ENCODE peak calls at places on chromosomes 11 and 22, in five cellular contexts. S is SK-N-SH, M is upper lobe of right lung, C is GM23248, U is IMR-90. H is an unnamed sample.

GRCh38 chr11:133927690-133928627 is 28.8 kb downstream of the IGSF9B start:
- DNase-seq in S (peak; percentile 94), M (peak; percentile 80), C (peak; percentile 84), U (peak; percentile 39), H (peak; percentile 64)

GRCh38 chr11:102007567-102008437 is 39.4 kb upstream of the CFAP300 start:
- DNase-seq in S (peak; percentile 39), M (no peak), C (peak; percentile 70), U (peak; percentile 66), H (no peak)

GRCh38 chr11:2207212-2207611 is 35.6 kb upstream of the TH start:
- DNase-seq in S (no peak), M (no peak), C (no peak), U (no peak), H (no peak)

GRCh38 chr22:41603873-41604332 is 14.3 kb upstream of the PMM1 start:
- DNase-seq in S (no peak), M (no peak), C (no peak), U (no peak), H (peak; percentile 81)

GRCh38 chr11:12192796-12193514 is 82.6 kb downstream of the MICAL2 start:
- DNase-seq in S (no peak), M (no peak), C (no peak), U (no peak), H (no peak)

GRCh38 chr11:65489706-65490310 is 9.0 kb upstream of the MALAT1 start:
- DNase-seq in S (no peak), M (peak; percentile 53), C (peak; percentile 70), U (no peak), H (no peak)

GRCh38 chr11:123139206-123139605 is 55.8 kb downstream of the CLMP start:
- DNase-seq in S (no peak), M (no peak), C (no peak), U (no peak), H (no peak)

GRCh38 chr11:35182317-35182939 is 43.5 kb downstream of the CD44 start:
- DNase-seq in S (no peak), M (no peak), C (peak; percentile 39), U (no peak), H (no peak)

GRCh38 chr11:116644948-116645305 is 127.9 kb downstream of the BUD13 start:
- DNase-seq in S (no peak), M (no peak), C (no peak), U (no peak), H (no peak)

GRCh38 chr11:31106963-31107576 is 262.5 kb downstream of the DCDC1 start:
- DNase-seq in S (peak; percentile 43), M (peak; percentile 57), C (peak; percentile 64), U (peak; percentile 7), H (no peak)

GRCh38 chr11:120499859-120500258 is 11.7 kb upstream of the GRIK4 start:
- DNase-seq in S (no peak), M (no peak), C (no peak), U (no peak), H (no peak)

GRCh38 chr22:49079743-49080500 is 747.8 kb downstream of the BRD1 start:
- DNase-seq in S (no peak), M (peak; percentile 39), C (no peak), U (no peak), H (no peak)

DNA sequence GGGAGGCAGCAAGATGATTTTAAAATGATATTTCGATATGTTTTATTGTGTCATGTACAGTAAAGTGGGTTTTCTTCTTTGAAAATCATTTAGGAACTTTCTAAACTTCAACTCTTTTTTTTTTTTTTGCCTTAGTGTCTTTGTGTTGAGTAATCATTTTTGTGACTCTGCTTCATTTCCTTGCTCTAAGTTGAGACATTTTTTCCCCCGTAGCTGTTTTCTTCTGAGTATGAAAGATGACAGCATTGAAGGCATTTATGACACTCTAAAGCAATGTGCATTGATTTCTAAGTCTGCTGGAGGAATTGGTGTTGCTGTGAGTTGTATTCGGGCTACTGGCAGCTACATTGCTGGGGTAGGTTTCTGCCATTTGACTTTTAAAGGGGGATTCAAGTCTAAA is 23.5 kb downstream of the RRM1 start:
- DNase-seq in S (no peak), M (no peak), C (peak; percentile 87), U (peak; percentile 63), H (no peak)
- H3K27ac ChIP-seq in S (peak overlapping the region; percentile 73), M (no peak overlapping the region), C (peak overlapping the region; percentile 81), U (no peak overlapping the region), H (no peak overlapping the region)

GRCh38 chr11:67276821-67277230 is 10.6 kb downstream of the GRK2 start:
- DNase-seq in S (no peak), M (peak; percentile 81), C (peak; percentile 84), U (peak; percentile 45), H (no peak)
- H3K4me3 ChIP-seq in S (no peak overlapping the region), M (peak overlapping the region; percentile 40), C (peak overlapping the region; percentile 75), U (no peak overlapping the region), H (peak overlapping the region; percentile 49)

GRCh38 chr22:19260804-19261203 is 30.7 kb downstream of the CLTCL1 start:
- DNase-seq in S (no peak), M (no peak), C (no peak), U (no peak), H (no peak)

GRCh38 chr22:19270873-19271272 is 20.6 kb downstream of the CLTCL1 start:
- DNase-seq in S (no peak), M (no peak), C (no peak), U (no peak), H (no peak)

GRCh38 chr22:19266547-19267086 is 24.9 kb downstream of the CLTCL1 start:
- DNase-seq in S (no peak), M (no peak), C (no peak), U (no peak), H (no peak)

GRCh38 chr22:19260194-19260593 is 31.3 kb downstream of the CLTCL1 start:
- DNase-seq in S (no peak), M (no peak), C (no peak), U (no peak), H (no peak)

DNA sequence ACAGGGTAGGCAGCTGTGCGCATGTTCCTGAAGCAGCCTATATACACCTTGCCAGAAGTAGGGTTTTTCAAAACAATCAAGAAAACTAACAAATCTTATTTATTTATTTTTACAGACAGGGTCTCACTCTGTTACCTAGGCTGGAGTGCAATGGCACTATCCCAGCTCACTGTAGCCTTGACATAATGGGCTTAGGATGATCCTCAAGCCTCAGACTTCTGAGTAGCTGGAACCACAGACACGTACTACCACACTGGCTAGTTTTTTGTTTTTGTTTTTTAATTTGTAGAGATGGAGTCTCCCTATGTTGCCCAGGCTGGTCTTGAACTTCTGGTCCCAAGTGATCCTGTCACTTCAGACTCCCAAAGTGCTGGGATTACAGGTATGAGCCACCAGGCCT is 25.7 kb downstream of the CLTCL1 start:
- DNase-seq in S (no peak), M (no peak), C (no peak), U (no peak), H (no peak)
- H3K4me1 ChIP-seq in S (no peaks in the 10 kb centered on the region), M (no peaks in the 10 kb centered on the region), C (no peaks in the 10 kb centered on the region), U (no peaks in the 10 kb centered on the region), H (no peaks in the 10 kb centered on the region)

GRCh38 chr11:3808846-3809623 is 675 bp downstream of the PGAP2 start:
- DNase-seq in S (peak; percentile 68), M (no peak), C (peak; percentile 68), U (peak; percentile 41), H (peak; percentile 64)
- H3K27ac ChIP-seq in S (no peak overlapping the region), M (peak overlapping the region; percentile 67), C (no peak overlapping the region), U (no peak overlapping the region), H (peak overlapping the region; percentile 68)

GRCh38 chr22:31085493-31085824 is 4.3 kb downstream of the SMTN start:
- DNase-seq in S (no peak), M (no peak), C (peak; percentile 47), U (no peak), H (no peak)
- H3K4me3 ChIP-seq in S (peak overlapping the region; percentile 74), M (peak overlapping the region; percentile 91), C (peak overlapping the region; percentile 93), U (peak overlapping the region; percentile 80), H (peak overlapping the region; percentile 91)

GRCh38 chr22:33167998-33168397 is 109.8 kb upstream of the SYN3 start:
- DNase-seq in S (no peak), M (no peak), C (no peak), U (no peak), H (no peak)

GRCh38 chr22:33162196-33162595 is 104.0 kb upstream of the SYN3 start:
- DNase-seq in S (no peak), M (no peak), C (no peak), U (no peak), H (no peak)

GRCh38 chr22:33163815-33164214 is 105.6 kb upstream of the SYN3 start:
- DNase-seq in S (no peak), M (no peak), C (no peak), U (no peak), H (no peak)

GRCh38 chr22:33166206-33166605 is 108.0 kb upstream of the SYN3 start:
- DNase-seq in S (no peak), M (no peak), C (no peak), U (no peak), H (no peak)
- H3K4me1 ChIP-seq in S (no peaks in the 10 kb centered on the region), M (no peaks in the 10 kb centered on the region), C (no peaks in the 10 kb centered on the region), U (no peaks in the 10 kb centered on the region), H (no peaks in the 10 kb centered on the region)

H was measured in CD4-positive, alpha-beta memory T cell.